ENCODE peak calls at places on chromosomes 1 and 21, in five cellular contexts. W, A, V, O and Q are unnamed samples.

GRCh38 chr1:26438041-26438440 is 5.9 kb downstream of the DHDDS start:
- DNase-seq in V (no peak), A (no peak), W (no peak), O (no peak), Q (no peak)

GRCh38 chr1:244445320-244446181 is 6.2 kb downstream of the ADSS2 start:
- DNase-seq in O (no peak), V (no peak), W (peak), A (no peak), Q (no peak)

GRCh38 chr1:32870615-32871363 is at the start of gene FNDC5:
- DNase-seq in W (peak), V (no peak), A (no peak), O (no peak), Q (no peak)

GRCh38 chr21:15332572-15332971 is 267.8 kb upstream of the NRIP1 start:
- DNase-seq in V (no peak), W (no peak), A (no peak), O (no peak), Q (no peak)

GRCh38 chr1:208497866-208498541 is 253.8 kb upstream of the PLXNA2 start:
- DNase-seq in V (no peak), A (no peak), W (no peak), O (no peak), Q (no peak)

GRCh38 chr1:905811-906531 is 17.8 kb upstream of the SAMD11 start:
- DNase-seq in A (no peak), W (peak), O (no peak), V (peak), Q (no peak)

GRCh38 chr1:2170211-2170610 is 24.4 kb downstream of the FAAP20 start:
- DNase-seq in W (no peak), O (no peak), A (no peak), V (no peak), Q (no peak)

GRCh38 chr1:213122514-213122929 is 71.5 kb downstream of the RPS6KC1 start:
- DNase-seq in O (no peak), W (no peak), A (no peak), V (no peak), Q (no peak)

GRCh38 chr1:205700865-205701401 is 20.6 kb upstream of the SLC45A3 start:
- DNase-seq in W (no peak), O (no peak), V (no peak), A (no peak), Q (no peak)

GRCh38 chr1:205575294-205575885 is 56.4 kb downstream of the ELK4 start:
- DNase-seq in A (no peak), W (no peak), V (no peak), O (no peak), Q (no peak)

GRCh38 chr1:212167098-212167497 is 118.1 kb upstream of the PPP2R5A start:
- DNase-seq in O (no peak), V (peak), W (no peak), A (no peak), Q (no peak)

GRCh38 chr1:232837085-232837484 is 31.9 kb downstream of the MAP10 start:
- DNase-seq in O (no peak), W (no peak), V (no peak), A (no peak), Q (no peak)

GRCh38 chr1:152533327-152533938 is 19.2 kb downstream of the CRCT1 start:
- DNase-seq in O (no peak), W (peak), V (no peak), A (no peak), Q (no peak)

GRCh38 chr1:226656201-226656600 is 82.9 kb downstream of the ITPKB start:
- DNase-seq in W (no peak), O (no peak), A (no peak), V (peak), Q (no peak)

GRCh38 chr1:23624440-23624839 is 65.1 kb upstream of the ID3 start:
- DNase-seq in V (no peak), A (no peak), W (no peak), O (no peak), Q (no peak)

GRCh38 chr21:14773777-14774345 is 227.7 kb upstream of the SAMSN1 start:
- DNase-seq in V (peak), A (peak), W (peak), O (no peak), Q (peak)

GRCh38 chr1:225996946-225997545 is 2.1 kb downstream of the SDE2 start:
- DNase-seq in O (no peak), W (no peak), A (no peak), V (no peak), Q (no peak)

GRCh38 chr1:14970115-14970798 is 183.3 kb upstream of the TMEM51 start:
- DNase-seq in O (no peak), W (peak), V (peak), A (no peak), Q (peak)

GRCh38 chr1:230827081-230827681 is 41.1 kb downstream of the C1orf198 start:
- DNase-seq in W (no peak), O (no peak), V (no peak), A (no peak), Q (no peak)

GRCh38 chr1:181150273-181150672 is 61.8 kb downstream of the IER5 start:
- DNase-seq in V (no peak), O (no peak), W (no peak), A (no peak), Q (no peak)

GRCh38 chr1:30415171-30415940 is 308.0 kb downstream of the MATN1 start:
- DNase-seq in O (no peak), W (no peak), V (no peak), A (no peak), Q (no peak)

GRCh38 chr1:24966121-24966723 is 36.1 kb upstream of the RUNX3 start:
- DNase-seq in O (no peak), V (no peak), W (no peak), A (no peak), Q (no peak)

GRCh38 chr21:22438428-22439086 is 1440.3 kb downstream of the NCAM2 start:
- DNase-seq in A (no peak), V (no peak), O (no peak), W (no peak), Q (no peak)

GRCh38 chr1:17207966-17208418 is 3.1 kb downstream of the PADI1 start:
- DNase-seq in V (no peak), O (no peak), W (no peak), A (no peak), Q (no peak)

GRCh38 chr1:54171636-54172035 is 18.8 kb upstream of the CDCP2 start:
- DNase-seq in O (no peak), A (no peak), V (no peak), W (no peak), Q (no peak)

GRCh38 chr1:20282544-20282943 is 8.1 kb upstream of the VWA5B1 start:
- DNase-seq in V (peak), O (no peak), W (no peak), A (no peak), Q (no peak)

GRCh38 chr1:47708658-47709301 is 270.9 kb downstream of the FOXD2 start:
- DNase-seq in O (peak), W (peak), A (no peak), V (no peak), Q (no peak)

GRCh38 chr1:35640380-35641232 is 720 bp downstream of the PSMB2 start:
- DNase-seq in V (no peak), O (no peak), A (no peak), W (peak), Q (no peak)

GRCh38 chr1:111227875-111228747 is 598 bp downstream of the CHI3L2 start:
- DNase-seq in V (no peak), O (peak), W (no peak), A (no peak), Q (no peak)

GRCh38 chr1:80318108-80318507 is 1311.6 kb upstream of the ADGRL4 start:
- DNase-seq in W (no peak), A (no peak), O (no peak), V (no peak), Q (no peak)

GRCh38 chr1:153203130-153203529 is at the start of gene LELP1:
- DNase-seq in O (no peak), W (no peak), V (no peak), A (no peak), Q (no peak)

GRCh38 chr1:6386371-6386949 is 7.1 kb downstream of the ACOT7 start:
- DNase-seq in W (no peak), A (no peak), V (no peak), O (no peak), Q (no peak)

GRCh38 chr1:161792740-161793139 is 26.6 kb downstream of the ATF6 start:
- DNase-seq in W (no peak), O (peak), A (no peak), V (no peak), Q (peak)